ENCODE peak calls at places on chromosomes 2 and 18, in eight cellular contexts. One of them, this sample, is unnamed.

GRCh38 chr2:41502752-41503151 is 545.1 kb upstream of the PKDCC start:
- DNase-seq in GM23338: no peak
- DNase-seq in HCT116: no peak
- DNase-seq in SK-N-SH: no peak
- DNase-seq in hepatocyte: no peak
- DNase-seq in MM.1S: no peak
- DNase-seq in OCI-LY7: no peak
- DNase-seq in PC-3: no peak
- DNase-seq in this sample: no peak

GRCh38 chr2:10161206-10161931 is 38.8 kb downstream of the RRM2 start:
- DNase-seq in GM23338: no peak
- DNase-seq in HCT116: no peak
- DNase-seq in SK-N-SH: no peak
- DNase-seq in hepatocyte: peak
- DNase-seq in MM.1S: no peak
- DNase-seq in OCI-LY7: no peak
- DNase-seq in PC-3: peak
- DNase-seq in this sample: no peak

GRCh38 chr2:172772637-172773036 is 37.0 kb downstream of the RAPGEF4 start:
- DNase-seq in GM23338: no peak
- DNase-seq in HCT116: no peak
- DNase-seq in SK-N-SH: no peak
- DNase-seq in hepatocyte: peak
- DNase-seq in MM.1S: no peak
- DNase-seq in OCI-LY7: no peak
- DNase-seq in PC-3: peak
- DNase-seq in this sample: no peak

GRCh38 chr18:50696436-50696835 is 123.4 kb downstream of the MRO start:
- DNase-seq in GM23338: no peak
- DNase-seq in HCT116: no peak
- DNase-seq in SK-N-SH: no peak
- DNase-seq in hepatocyte: no peak
- DNase-seq in MM.1S: no peak
- DNase-seq in OCI-LY7: peak
- DNase-seq in PC-3: no peak
- DNase-seq in this sample: no peak

GRCh38 chr2:60472026-60472425 is 81.4 kb downstream of the BCL11A start:
- DNase-seq in GM23338: no peak
- DNase-seq in HCT116: no peak
- DNase-seq in SK-N-SH: no peak
- DNase-seq in hepatocyte: no peak
- DNase-seq in MM.1S: no peak
- DNase-seq in OCI-LY7: no peak
- DNase-seq in PC-3: no peak
- DNase-seq in this sample: no peak

GRCh38 chr2:148998162-148998830 is 40.2 kb upstream of the LYPD6B start:
- DNase-seq in GM23338: no peak
- DNase-seq in HCT116: no peak
- DNase-seq in SK-N-SH: no peak
- DNase-seq in hepatocyte: no peak
- DNase-seq in MM.1S: no peak
- DNase-seq in OCI-LY7: no peak
- DNase-seq in PC-3: no peak
- DNase-seq in this sample: no peak

GRCh38 chr2:6370753-6371152 is 495.0 kb downstream of the CMPK2 start:
- DNase-seq in GM23338: no peak
- DNase-seq in HCT116: no peak
- DNase-seq in SK-N-SH: no peak
- DNase-seq in hepatocyte: no peak
- DNase-seq in MM.1S: no peak
- DNase-seq in OCI-LY7: no peak
- DNase-seq in PC-3: no peak
- DNase-seq in this sample: no peak

GRCh38 chr2:241912021-241912555 is 42.6 kb downstream of the RTP5 start:
- DNase-seq in GM23338: no peak
- DNase-seq in HCT116: no peak
- DNase-seq in SK-N-SH: no peak
- DNase-seq in hepatocyte: no peak
- DNase-seq in MM.1S: no peak
- DNase-seq in OCI-LY7: no peak
- DNase-seq in PC-3: no peak
- DNase-seq in this sample: no peak

GRCh38 chr2:11932896-11933295 is 186.5 kb downstream of the LPIN1 start:
- DNase-seq in GM23338: no peak
- DNase-seq in HCT116: no peak
- DNase-seq in SK-N-SH: no peak
- DNase-seq in hepatocyte: no peak
- DNase-seq in MM.1S: no peak
- DNase-seq in OCI-LY7: no peak
- DNase-seq in PC-3: no peak
- DNase-seq in this sample: no peak

GRCh38 chr2:237171396-237171795 is 85.7 kb downstream of the COPS8 start:
- DNase-seq in GM23338: peak
- DNase-seq in HCT116: peak
- DNase-seq in SK-N-SH: no peak
- DNase-seq in hepatocyte: peak
- DNase-seq in MM.1S: no peak
- DNase-seq in OCI-LY7: no peak
- DNase-seq in PC-3: peak
- DNase-seq in this sample: no peak

GRCh38 chr2:127598711-127599110 is 47.2 kb upstream of the GPR17 start:
- DNase-seq in GM23338: no peak
- DNase-seq in HCT116: no peak
- DNase-seq in SK-N-SH: no peak
- DNase-seq in hepatocyte: no peak
- DNase-seq in MM.1S: no peak
- DNase-seq in OCI-LY7: no peak
- DNase-seq in PC-3: no peak
- DNase-seq in this sample: no peak

GRCh38 chr2:232892843-232893242 is 22.8 kb downstream of the SNORC start:
- DNase-seq in GM23338: no peak
- DNase-seq in HCT116: no peak
- DNase-seq in SK-N-SH: no peak
- DNase-seq in hepatocyte: no peak
- DNase-seq in MM.1S: no peak
- DNase-seq in OCI-LY7: no peak
- DNase-seq in PC-3: no peak
- DNase-seq in this sample: no peak

GRCh38 chr2:11873346-11873745 is 126.9 kb downstream of the LPIN1 start:
- DNase-seq in GM23338: no peak
- DNase-seq in HCT116: no peak
- DNase-seq in SK-N-SH: no peak
- DNase-seq in hepatocyte: no peak
- DNase-seq in MM.1S: no peak
- DNase-seq in OCI-LY7: no peak
- DNase-seq in PC-3: no peak
- DNase-seq in this sample: no peak

GRCh38 chr2:70552501-70553333 is 909 bp downstream of the TGFA start:
- DNase-seq in GM23338: peak
- DNase-seq in HCT116: no peak
- DNase-seq in SK-N-SH: peak
- DNase-seq in hepatocyte: no peak
- DNase-seq in MM.1S: peak
- DNase-seq in OCI-LY7: no peak
- DNase-seq in PC-3: peak
- DNase-seq in this sample: peak

GRCh38 chr18:51163543-51163942 is 33.9 kb downstream of the MEX3C start:
- DNase-seq in GM23338: no peak
- DNase-seq in HCT116: no peak
- DNase-seq in SK-N-SH: no peak
- DNase-seq in hepatocyte: no peak
- DNase-seq in MM.1S: no peak
- DNase-seq in OCI-LY7: no peak
- DNase-seq in PC-3: no peak
- DNase-seq in this sample: no peak

GRCh38 chr2:237674731-237675276 is 47.4 kb downstream of the LRRFIP1 start:
- DNase-seq in GM23338: peak
- DNase-seq in HCT116: no peak
- DNase-seq in SK-N-SH: peak
- DNase-seq in hepatocyte: peak
- DNase-seq in MM.1S: peak
- DNase-seq in OCI-LY7: peak
- DNase-seq in PC-3: peak
- DNase-seq in this sample: peak

GRCh38 chr18:56721031-56721430 is 69.9 kb downstream of the WDR7 start:
- DNase-seq in GM23338: no peak
- DNase-seq in HCT116: no peak
- DNase-seq in SK-N-SH: no peak
- DNase-seq in hepatocyte: no peak
- DNase-seq in MM.1S: no peak
- DNase-seq in OCI-LY7: no peak
- DNase-seq in PC-3: no peak
- DNase-seq in this sample: no peak

GRCh38 chr18:56712761-56713160 is 61.6 kb downstream of the WDR7 start:
- DNase-seq in GM23338: no peak
- DNase-seq in HCT116: no peak
- DNase-seq in SK-N-SH: no peak
- DNase-seq in hepatocyte: no peak
- DNase-seq in MM.1S: no peak
- DNase-seq in OCI-LY7: no peak
- DNase-seq in PC-3: no peak
- DNase-seq in this sample: no peak

GRCh38 chr18:56715121-56715520 is 64.0 kb downstream of the WDR7 start:
- DNase-seq in GM23338: no peak
- DNase-seq in HCT116: no peak
- DNase-seq in SK-N-SH: no peak
- DNase-seq in hepatocyte: no peak
- DNase-seq in MM.1S: no peak
- DNase-seq in OCI-LY7: no peak
- DNase-seq in PC-3: no peak
- DNase-seq in this sample: no peak

GRCh38 chr18:56721491-56721890 is 70.3 kb downstream of the WDR7 start:
- DNase-seq in GM23338: no peak
- DNase-seq in HCT116: no peak
- DNase-seq in SK-N-SH: no peak
- DNase-seq in hepatocyte: no peak
- DNase-seq in MM.1S: no peak
- DNase-seq in OCI-LY7: no peak
- DNase-seq in PC-3: no peak
- DNase-seq in this sample: no peak

DNA sequence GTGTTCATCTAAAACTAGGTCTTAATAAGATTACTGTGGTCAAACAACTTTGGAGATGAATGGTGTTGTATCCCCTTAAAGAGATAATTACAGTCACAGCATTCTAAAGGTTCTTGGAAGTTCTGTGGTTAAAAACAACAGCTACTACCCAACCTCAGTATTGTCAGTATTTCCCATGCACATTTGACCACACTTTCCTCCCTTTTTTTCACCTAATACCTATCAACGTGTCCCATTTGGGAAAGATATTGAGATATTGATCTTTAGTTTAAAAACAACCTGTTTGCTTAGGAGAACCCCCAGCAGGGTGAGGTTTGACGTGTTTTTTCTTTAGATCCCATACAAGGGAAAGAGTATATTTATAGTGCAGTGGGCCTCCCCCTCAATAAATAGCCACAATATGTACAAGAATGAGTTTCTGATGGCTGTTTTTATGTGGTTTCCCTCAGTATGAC is 65.6 kb downstream of the WDR7 start:
- DNase-seq in GM23338: no peak
- DNase-seq in HCT116: no peak
- DNase-seq in SK-N-SH: no peak
- DNase-seq in hepatocyte: no peak
- DNase-seq in MM.1S: peak
- DNase-seq in OCI-LY7: no peak
- DNase-seq in PC-3: no peak
- DNase-seq in this sample: no peak
- H3K4me2 ChIP-seq in GM23338: no peak
- H3K4me2 ChIP-seq in HCT116: no peak
- H3K4me2 ChIP-seq in SK-N-SH: no peak
- H3K4me2 ChIP-seq in hepatocyte: no peak
- H3K4me2 ChIP-seq in MM.1S: peak
- H3K4me2 ChIP-seq in OCI-LY7: no peak
- H3K4me2 ChIP-seq in PC-3: no peak
- H3K4me2 ChIP-seq in this sample: no peak

DNA sequence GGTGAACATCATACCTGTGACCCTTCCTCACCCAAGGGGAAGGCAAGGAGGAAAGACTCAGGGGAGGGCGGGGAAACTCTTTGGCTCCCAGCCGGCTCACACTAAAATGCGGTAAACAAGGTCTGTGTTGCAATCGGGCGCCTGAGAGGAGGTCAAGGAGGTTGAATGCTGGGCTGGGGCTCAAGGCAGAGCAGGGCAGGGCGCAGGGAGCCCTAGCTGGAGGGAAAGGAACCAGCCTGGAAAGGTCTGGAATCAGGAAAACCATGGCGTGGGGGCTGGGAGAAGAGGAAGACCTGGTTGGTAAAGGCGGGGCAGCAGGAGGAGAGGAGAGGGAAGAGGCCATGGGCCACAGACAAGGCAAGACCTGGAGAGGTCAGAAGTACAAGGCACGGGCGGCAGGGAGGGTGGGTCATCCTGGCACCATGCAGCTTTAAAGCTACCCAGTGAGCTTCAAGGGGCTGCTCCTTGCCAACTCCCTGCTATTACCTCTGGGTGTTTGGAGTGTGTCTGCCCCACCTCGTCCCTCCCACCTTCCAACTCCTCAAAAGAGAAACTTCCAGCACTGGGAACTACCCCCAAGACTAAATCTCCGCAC is 4.8 kb upstream of the TMEM37 start:
- DNase-seq in GM23338: no peak
- DNase-seq in HCT116: no peak
- DNase-seq in SK-N-SH: no peak
- DNase-seq in hepatocyte: peak
- DNase-seq in MM.1S: no peak
- DNase-seq in OCI-LY7: no peak
- DNase-seq in PC-3: no peak
- DNase-seq in this sample: no peak
- TF ChIP-seq EZH2phosphoT487 in GM23338: no peak
- TF ChIP-seq EZH2phosphoT487 in HCT116: no peak
- TF ChIP-seq EZH2phosphoT487 in SK-N-SH: no peak
- TF ChIP-seq EZH2phosphoT487 in hepatocyte: no peak
- TF ChIP-seq EZH2phosphoT487 in MM.1S: no peak
- TF ChIP-seq EZH2phosphoT487 in OCI-LY7: no peak
- TF ChIP-seq EZH2phosphoT487 in PC-3: no peak
- TF ChIP-seq EZH2phosphoT487 in this sample: no peak

GRCh38 chr2:197657562-197657961 is 17.8 kb downstream of the RFTN2 start:
- DNase-seq in GM23338: no peak
- DNase-seq in HCT116: no peak
- DNase-seq in SK-N-SH: no peak
- DNase-seq in hepatocyte: no peak
- DNase-seq in MM.1S: no peak
- DNase-seq in OCI-LY7: no peak
- DNase-seq in PC-3: no peak
- DNase-seq in this sample: no peak

GRCh38 chr2:197666277-197666676 is 9.1 kb downstream of the RFTN2 start:
- DNase-seq in GM23338: no peak
- DNase-seq in HCT116: no peak
- DNase-seq in SK-N-SH: no peak
- DNase-seq in hepatocyte: no peak
- DNase-seq in MM.1S: no peak
- DNase-seq in OCI-LY7: no peak
- DNase-seq in PC-3: no peak
- DNase-seq in this sample: no peak

GRCh38 chr2:197661626-197662025 is 13.8 kb downstream of the RFTN2 start:
- DNase-seq in GM23338: no peak
- DNase-seq in HCT116: no peak
- DNase-seq in SK-N-SH: no peak
- DNase-seq in hepatocyte: no peak
- DNase-seq in MM.1S: no peak
- DNase-seq in OCI-LY7: no peak
- DNase-seq in PC-3: no peak
- DNase-seq in this sample: no peak
- TF ChIP-seq CTCF in GM23338: no peak
- TF ChIP-seq CTCF in HCT116: no peak
- TF ChIP-seq CTCF in SK-N-SH: no peak
- TF ChIP-seq CTCF in hepatocyte: no peak
- TF ChIP-seq CTCF in MM.1S: no peak
- TF ChIP-seq CTCF in OCI-LY7: no peak
- TF ChIP-seq CTCF in PC-3: no peak
- TF ChIP-seq CTCF in this sample: no peak

GRCh38 chr2:207288628-207289027 is 122.9 kb upstream of the KLF7 start:
- DNase-seq in GM23338: no peak
- DNase-seq in HCT116: no peak
- DNase-seq in SK-N-SH: no peak
- DNase-seq in hepatocyte: no peak
- DNase-seq in MM.1S: no peak
- DNase-seq in OCI-LY7: no peak
- DNase-seq in PC-3: no peak
- DNase-seq in this sample: no peak
- H3K4me2 ChIP-seq in GM23338: no peak
- H3K4me2 ChIP-seq in HCT116: no peak
- H3K4me2 ChIP-seq in SK-N-SH: no peak
- H3K4me2 ChIP-seq in hepatocyte: no peak
- H3K4me2 ChIP-seq in MM.1S: no peak
- H3K4me2 ChIP-seq in OCI-LY7: no peak
- H3K4me2 ChIP-seq in PC-3: peak
- H3K4me2 ChIP-seq in this sample: no peak

This sample was measured in neural progenitor cell.